ENCODE peak calls at places on chromosomes 5 and 9, in five cellular contexts. K, D, S, Y and P are unnamed samples.

GRCh38 chr9:121821326-121821725 is 169.9 kb downstream of the DAB2IP start:
- DNase-seq in K (no peak), D (no peak), S (no peak), Y (no peak), P (no peak)

GRCh38 chr9:82209797-82210470 is 221.4 kb downstream of the SPATA31D1 start:
- DNase-seq in K (no peak), D (no peak), S (peak; percentile 12), Y (no peak), P (no peak)

GRCh38 chr5:181211208-181211607 is 6.2 kb upstream of the TRIM7 start:
- DNase-seq in K (no peak), D (no peak), S (no peak), Y (no peak), P (no peak)

GRCh38 chr5:36090033-36090432 is 23.4 kb upstream of the UGT3A2 start:
- DNase-seq in K (peak; percentile 43), D (no peak), S (peak; percentile 3), Y (no peak), P (peak; percentile 48)

GRCh38 chr9:138024131-138024530 is 146.5 kb downstream of the CACNA1B start:
- DNase-seq in K (no peak), D (peak; percentile 58), S (no peak), Y (no peak), P (no peak)

GRCh38 chr5:42057254-42057690 is 132.2 kb downstream of the FBXO4 start:
- DNase-seq in K (peak; percentile 56), D (no peak), S (peak; percentile 66), Y (peak; percentile 0), P (peak; percentile 59)

GRCh38 chr5:60710362-60710761 is 10.4 kb upstream of the DEPDC1B start:
- DNase-seq in K (no peak), D (no peak), S (no peak), Y (no peak), P (no peak)

GRCh38 chr9:133403766-133404439 is 13.9 kb downstream of the REXO4 start:
- DNase-seq in K (peak; percentile 19), D (no peak), S (peak; percentile 63), Y (no peak), P (peak; percentile 25)

GRCh38 chr5:159582756-159583523 is 252.7 kb upstream of the IL12B start:
- DNase-seq in K (peak; percentile 73), D (no peak), S (no peak), Y (no peak), P (no peak)

GRCh38 chr5:157258450-157258849 is 7.5 kb upstream of the CYFIP2 start:
- DNase-seq in K (no peak), D (no peak), S (no peak), Y (no peak), P (no peak)

GRCh38 chr5:38556115-38556598 is 289 bp downstream of the LIFR start:
- DNase-seq in K (no peak), D (no peak), S (peak; percentile 13), Y (no peak), P (no peak)

GRCh38 chr5:107593009-107593408 is 77.7 kb downstream of the EFNA5 start:
- DNase-seq in K (no peak), D (no peak), S (no peak), Y (no peak), P (no peak)

GRCh38 chr5:131461742-131462141 is 173.3 kb downstream of the RAPGEF6 start:
- DNase-seq in K (no peak), D (no peak), S (no peak), Y (no peak), P (no peak)

GRCh38 chr5:110727025-110727314 is 499 bp upstream of the TMEM232 start:
- DNase-seq in K (no peak), D (no peak), S (no peak), Y (no peak), P (no peak)

GRCh38 chr5:172935096-172935495 is 24.1 kb upstream of the RPL26L1 start:
- DNase-seq in K (no peak), D (no peak), S (no peak), Y (no peak), P (no peak)

GRCh38 chr5:3195991-3196390 is 399.6 kb upstream of the IRX1 start:
- DNase-seq in K (no peak), D (no peak), S (no peak), Y (no peak), P (no peak)

GRCh38 chr5:14265574-14265973 is 122.4 kb downstream of the TRIO start:
- DNase-seq in K (peak; percentile 98), D (no peak), S (no peak), Y (peak; percentile 78), P (no peak)

GRCh38 chr9:35726876-35727438 is 5.0 kb downstream of the TLN1 start:
- DNase-seq in K (peak; percentile 53), D (peak; percentile 92), S (peak; percentile 73), Y (no peak), P (no peak)

GRCh38 chr5:136022965-136023364 is 5.8 kb upstream of the TGFBI start:
- DNase-seq in K (no peak), D (no peak), S (no peak), Y (no peak), P (no peak)

GRCh38 chr9:113220467-113221002 is 542 bp downstream of the FKBP15 start:
- DNase-seq in K (peak; percentile 7), D (no peak), S (peak; percentile 19), Y (no peak), P (peak; percentile 3)

GRCh38 chr5:75049581-75050274 is 2.6 kb downstream of the GCNT4 start:
- DNase-seq in K (peak; percentile 75), D (no peak), S (peak; percentile 59), Y (no peak), P (peak; percentile 62)

GRCh38 chr9:92507005-92507404 is 24.7 kb upstream of the ASPN start:
- DNase-seq in K (peak; percentile 21), D (no peak), S (no peak), Y (no peak), P (no peak)

GRCh38 chr9:92510747-92511146 is 25.0 kb downstream of the ECM2 start:
- DNase-seq in K (no peak), D (no peak), S (no peak), Y (no peak), P (no peak)

GRCh38 chr9:92507496-92507895 is 25.2 kb upstream of the ASPN start:
- DNase-seq in K (no peak), D (no peak), S (no peak), Y (no peak), P (no peak)

GRCh38 chr9:92506184-92506857 is 24.0 kb upstream of the ASPN start:
- DNase-seq in K (peak; percentile 95), D (peak; percentile 82), S (no peak), Y (peak; percentile 86), P (no peak)

DNA sequence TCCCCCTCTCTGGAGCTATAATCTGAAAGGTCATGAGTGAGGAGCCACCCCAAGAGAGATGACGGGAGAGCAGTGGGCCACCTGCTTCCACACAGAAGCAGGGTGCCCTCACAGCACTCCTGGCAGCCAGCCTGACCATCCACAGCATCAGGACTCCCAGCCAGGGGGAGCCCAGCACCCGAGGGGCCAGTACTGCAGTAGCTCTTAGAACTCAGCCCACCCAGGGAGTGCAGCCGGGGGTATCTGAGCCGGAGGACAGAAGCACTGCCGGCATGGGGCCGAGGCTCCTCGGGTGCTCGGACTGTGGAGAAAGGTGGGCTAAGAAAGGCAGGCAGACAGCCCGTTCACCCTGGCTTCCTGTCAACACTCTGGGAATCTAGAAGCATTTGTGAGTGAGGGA is 25.7 kb upstream of the ASPN start:
- DNase-seq in K (no peak), D (peak; percentile 73), S (no peak), Y (no peak), P (no peak)
- TF ChIP-seq CTCF in K (peak; percentile 13), D (no peak), S (no peak), Y (peak; percentile 19), P (no peak)

DNA sequence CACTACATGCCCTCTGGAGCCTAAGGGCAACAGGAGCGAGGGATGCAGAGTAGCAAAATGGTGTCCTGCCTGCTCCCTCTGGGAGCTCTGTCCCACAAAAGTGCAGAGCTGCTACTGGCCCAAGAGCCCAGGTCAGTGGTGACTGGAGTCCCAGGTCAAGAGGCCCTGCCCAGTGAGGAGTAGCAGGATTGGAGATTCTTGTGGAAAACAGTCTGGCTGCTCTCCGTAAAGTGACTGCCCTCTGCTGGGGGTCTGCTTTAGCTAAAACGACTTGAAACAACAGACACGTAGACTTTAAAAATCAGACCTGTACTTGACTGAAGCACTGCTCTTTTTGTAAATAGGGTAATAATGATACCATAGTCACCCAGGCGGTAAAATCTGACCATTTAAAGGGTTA is 917.0 kb downstream of the MAT2B start:
- DNase-seq in K (peak; percentile 82), D (no peak), S (no peak), Y (no peak), P (peak; percentile 45)
- TF ChIP-seq CTCF in K (peak; percentile 50), D (no peak), S (no peak), Y (peak; percentile 37), P (no peak)

DNA sequence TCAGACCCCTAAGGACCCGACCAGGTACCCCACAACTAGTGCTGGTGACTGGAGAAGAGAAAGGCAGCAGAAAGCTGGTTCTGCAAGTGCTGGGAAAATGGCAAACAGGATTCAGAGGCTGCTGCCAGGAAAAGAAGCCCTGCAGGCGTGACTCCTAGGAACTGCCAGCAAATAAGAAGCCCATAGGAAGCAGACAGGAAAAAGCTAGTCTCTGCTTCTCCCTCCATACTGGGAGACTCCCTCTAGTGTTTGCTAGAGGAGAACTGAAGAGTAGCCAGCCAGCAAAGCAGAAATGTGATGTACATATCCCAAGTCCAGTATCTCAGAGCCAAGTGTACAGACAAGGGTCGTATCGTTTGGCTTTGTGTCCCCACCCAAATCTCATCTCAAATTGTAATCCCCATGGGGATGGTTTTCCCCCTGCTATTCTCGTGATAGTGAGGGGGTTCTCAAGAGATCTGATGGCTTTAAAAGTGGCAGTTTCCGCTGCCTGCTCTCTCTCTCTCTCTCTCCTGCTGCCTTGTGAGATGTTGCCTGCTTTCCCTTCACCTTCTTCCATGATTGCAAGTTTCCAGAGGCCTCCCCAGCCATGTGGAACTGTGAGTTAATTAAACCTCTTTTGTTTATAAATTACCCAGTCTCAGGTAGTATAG is 38.1 kb upstream of the TUSC1 start:
- DNase-seq in K (peak; percentile 65), D (no peak), S (no peak), Y (peak; percentile 49), P (peak; percentile 5)
- TF ChIP-seq CTCF in K (peak; percentile 56), D (peak; percentile 51), S (no peak), Y (peak; percentile 88), P (no peak)

DNA sequence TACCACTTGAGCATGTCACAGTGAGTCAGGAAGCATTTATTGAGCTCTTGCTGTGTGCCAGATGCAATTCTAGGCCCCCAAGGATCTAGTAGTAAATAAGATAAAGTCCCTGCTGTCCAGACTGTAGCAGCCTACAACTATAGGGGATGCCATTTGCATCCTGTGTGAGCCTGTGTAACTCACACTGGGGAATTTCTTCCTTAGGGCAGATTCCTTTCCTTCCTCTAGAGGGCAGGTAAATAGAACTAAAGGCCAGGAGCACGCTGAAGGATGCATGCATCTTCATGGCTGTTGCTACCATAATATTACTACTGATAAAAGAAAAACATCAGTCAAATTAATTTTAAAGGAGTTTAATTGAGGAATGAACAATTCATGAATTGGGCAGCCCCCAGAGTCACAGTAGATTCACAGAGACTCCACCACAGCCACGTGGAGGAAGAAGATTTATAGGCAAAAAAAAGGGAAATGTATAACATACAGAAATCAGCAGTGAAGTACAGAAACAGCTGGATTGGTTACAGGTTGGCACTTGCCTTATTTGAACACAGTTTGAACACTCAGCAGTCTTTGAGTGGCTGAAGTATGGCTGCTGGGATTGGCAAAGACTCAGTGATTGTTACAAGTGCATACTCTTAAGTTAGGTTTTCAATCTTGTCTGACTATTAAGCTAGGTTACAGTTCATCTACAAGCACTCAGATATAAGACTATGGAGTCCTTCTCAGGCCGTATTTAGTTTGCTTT is 98.9 kb downstream of the ACTL7B start:
- DNase-seq in K (no peak), D (no peak), S (no peak), Y (no peak), P (no peak)
- TF ChIP-seq CTCF in K (peak; percentile 27), D (no peak), S (no peak), Y (peak; percentile 27), P (peak; percentile 31)